ENCODE peak calls at places on chromosome 10, in seven cellular contexts. L, U, B, T, X, F and R are unnamed samples.

GRCh38 chr10:11546581-11546980 is 64.9 kb downstream of the USP6NL start:
- DNase-seq in F (no peak), U (no peak), B (no peak), X (no peak), T (no peak), L (no peak), R (peak; percentile 20)

GRCh38 chr10:48603421-48604038 is 1.3 kb downstream of the ARHGAP22 start:
- DNase-seq in L (no peak), X (no peak), B (no peak), U (no peak), F (no peak), T (no peak), R (no peak)

GRCh38 chr10:21707498-21707897 is 173.5 kb downstream of the MLLT10 start:
- DNase-seq in L (no peak), T (no peak), U (no peak), X (no peak), F (no peak), B (no peak), R (no peak)

GRCh38 chr10:9137368-9137767 is 1082.9 kb downstream of the GATA3 start:
- DNase-seq in X (no peak), T (no peak), F (no peak), L (no peak), U (no peak), B (no peak), R (no peak)

GRCh38 chr10:75530337-75530736 is 98.9 kb downstream of the LRMDA start:
- DNase-seq in T (no peak), X (no peak), L (no peak), F (no peak), B (no peak), U (no peak), R (no peak)

GRCh38 chr10:33142290-33142689 is 184.3 kb upstream of the ITGB1 start:
- DNase-seq in B (no peak), L (no peak), X (no peak), T (no peak), U (no peak), F (no peak), R (no peak)

GRCh38 chr10:70323143-70323696 is 39.4 kb upstream of the NPFFR1 start:
- DNase-seq in F (no peak), U (no peak), T (no peak), L (no peak), B (no peak), X (no peak), R (no peak)

GRCh38 chr10:68647928-68648327 is 73.1 kb upstream of the CCAR1 start:
- DNase-seq in X (no peak), U (no peak), F (no peak), B (no peak), T (peak; percentile 9), L (no peak), R (no peak)

GRCh38 chr10:28296023-28296422 is 6.8 kb downstream of the MPP7 start:
- DNase-seq in T (no peak), X (no peak), U (no peak), B (no peak), L (no peak), F (no peak), R (no peak)

GRCh38 chr10:106608101-106608500 is 556.4 kb downstream of the SORCS1 start:
- DNase-seq in L (no peak), B (no peak), T (no peak), U (no peak), F (no peak), X (no peak), R (no peak)

GRCh38 chr10:26437637-26438461 is at the start of gene APBB1IP:
- DNase-seq in T (no peak), B (no peak), U (no peak), L (no peak), X (no peak), F (peak; percentile 61), R (no peak)

GRCh38 chr10:17213646-17214349 is 12.3 kb upstream of the TRDMT1 start:
- DNase-seq in L (no peak), B (no peak), T (no peak), F (no peak), U (no peak), X (no peak), R (no peak)

GRCh38 chr10:18235477-18235876 is 95.3 kb downstream of the CACNB2 start:
- DNase-seq in T (no peak), B (no peak), F (no peak), U (no peak), X (no peak), L (no peak), R (no peak)

DNA sequence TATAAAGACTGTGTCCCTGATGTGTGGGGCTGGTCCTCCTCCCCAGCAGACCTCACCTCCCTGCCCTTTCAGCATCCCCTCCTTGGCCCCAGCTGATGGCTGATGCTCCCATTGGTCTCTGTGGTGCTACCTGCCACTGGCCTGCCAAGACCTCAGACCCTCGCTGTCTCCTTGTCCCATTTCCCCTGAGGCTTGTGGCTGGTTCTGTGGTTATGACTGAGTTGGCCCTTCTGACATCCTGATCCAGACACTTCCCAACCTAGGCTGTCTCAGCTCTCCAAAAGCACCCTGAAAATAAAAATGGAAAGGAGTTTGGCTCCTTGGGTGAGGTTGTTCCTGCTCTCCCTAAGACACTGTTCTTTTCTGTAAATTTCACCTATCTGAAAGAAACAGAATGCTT is 214.2 kb downstream of the RPS24 start:
- DNase-seq in U (no peak), L (no peak), F (no peak), B (no peak), X (no peak), T (no peak), R (no peak)
- TF ChIP-seq JUND in U (no peak), L (no peak), F (no peak), B (no peak), X (no peak), T (no peak), R (no peak)

DNA sequence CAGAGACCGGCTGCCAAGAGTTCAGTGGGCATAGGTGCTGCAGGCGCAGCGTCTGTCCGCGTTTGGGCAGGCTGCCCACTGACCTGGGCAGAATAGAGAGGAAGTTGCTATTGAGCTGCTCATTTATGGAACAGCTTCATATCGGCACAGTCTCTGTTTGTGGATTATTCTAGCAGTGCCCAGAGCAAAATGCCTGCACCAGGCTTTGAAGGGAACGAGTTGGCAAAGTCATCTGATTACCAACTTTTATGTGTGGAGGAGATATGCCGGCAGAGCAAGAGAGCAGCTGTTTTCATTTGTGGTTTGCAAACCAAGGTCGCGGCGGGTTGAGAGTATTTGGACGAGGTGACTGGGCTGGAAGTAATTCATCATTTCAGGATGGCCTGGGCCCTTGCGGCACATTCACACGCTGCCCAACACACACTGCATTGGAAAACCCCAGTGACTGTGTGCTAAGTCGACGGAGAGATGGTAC is 228.5 kb downstream of the TCERG1L start:
- DNase-seq in B (peak; percentile 64), L (no peak), T (peak; percentile 20), X (no peak), F (no peak), U (no peak), R (no peak)
- TF ChIP-seq JUND in B (no peak), L (no peak), T (no peak), X (no peak), F (no peak), U (no peak), R (no peak)

GRCh38 chr10:119932631-119933030 is 40.1 kb downstream of the SEC23IP start:
- DNase-seq in T (no peak), B (no peak), F (no peak), U (no peak), X (no peak), L (no peak), R (no peak)
- TF ChIP-seq JUND in T (no peak), B (no peak), F (no peak), U (no peak), X (no peak), L (no peak), R (no peak)

GRCh38 chr10:119657725-119658124 is 6.5 kb downstream of the BAG3 start:
- DNase-seq in L (no peak), F (no peak), B (no peak), T (no peak), X (no peak), U (no peak), R (no peak)
- TF ChIP-seq JUND in L (no peak), F (no peak), B (no peak), T (no peak), X (no peak), U (no peak), R (no peak)

GRCh38 chr10:30063098-30063497 is 3.7 kb upstream of the JCAD start:
- DNase-seq in B (no peak), X (no peak), F (no peak), U (no peak), T (no peak), L (no peak), R (no peak)
- TF ChIP-seq JUND in B (peak; percentile 53), X (no peak), F (no peak), U (no peak), T (no peak), L (no peak), R (no peak)

GRCh38 chr10:1358860-1359598 is 302.8 kb downstream of the WDR37 start:
- DNase-seq in T (no peak), U (no peak), F (no peak), X (no peak), B (no peak), L (no peak), R (peak; percentile 92)
- TF ChIP-seq JUND in T (no peak), U (no peak), F (no peak), X (no peak), B (no peak), L (no peak), R (peak; percentile 96)